ENCODE peak calls at places on chromosomes 16 and 17, in seven cellular contexts. C is tibial nerve, E is stomach, H is sigmoid colon, L is ovary, U is A549, J is GM12878. Q is an unnamed sample.

GRCh38 chr17:39667262-39668140 is 752 bp upstream of the PNMT start:
- DNase-seq in C (no peak), E (peak; percentile 57), H (no peak), L (no peak), U (no peak), J (no peak), Q (no peak)

GRCh38 chr16:583815-584591 is 5.9 kb upstream of the RAB40C start:
- DNase-seq in C (no peak), E (no peak), H (no peak), L (peak; percentile 38), U (peak; percentile 47), J (no peak), Q (no peak)

GRCh38 chr17:79837888-79838540 is 1.2 kb downstream of the CBX4 start:
- DNase-seq in C (no peak), E (no peak), H (no peak), L (peak; percentile 55), U (no peak), J (no peak), Q (no peak)

GRCh38 chr17:65268832-65269231 is 131.7 kb downstream of the RGS9 start:
- DNase-seq in C (no peak), E (no peak), H (no peak), L (no peak), U (no peak), J (no peak), Q (no peak)

GRCh38 chr17:21039839-21040575 is 2.8 kb downstream of the USP22 start:
- DNase-seq in C (no peak), E (no peak), H (peak; percentile 71), L (peak; percentile 56), U (peak; percentile 81), J (no peak), Q (no peak)

GRCh38 chr16:87463722-87464690 is 28.8 kb downstream of the ZCCHC14 start:
- DNase-seq in C (peak; percentile 44), E (no peak), H (no peak), L (no peak), U (no peak), J (no peak), Q (no peak)

GRCh38 chr16:8173111-8173644 is 417.1 kb downstream of the TMEM114 start:
- DNase-seq in C (peak; percentile 22), E (peak; percentile 71), H (no peak), L (no peak), U (peak; percentile 89), J (peak; percentile 2), Q (peak; percentile 62)

GRCh38 chr16:87740441-87740840 is 25.3 kb downstream of the KLHDC4 start:
- DNase-seq in C (no peak), E (no peak), H (no peak), L (no peak), U (no peak), J (no peak), Q (no peak)

GRCh38 chr16:89476811-89477261 is 13.5 kb downstream of the ANKRD11 start:
- DNase-seq in C (no peak), E (no peak), H (no peak), L (no peak), U (no peak), J (peak; percentile 62), Q (no peak)

GRCh38 chr16:56872863-56873391 is 7.9 kb downstream of the SLC12A3 start:
- DNase-seq in C (no peak), E (no peak), H (no peak), L (no peak), U (no peak), J (no peak), Q (no peak)

GRCh38 chr16:87669672-87670071 is 67.4 kb downstream of the JPH3 start:
- DNase-seq in C (no peak), E (no peak), H (no peak), L (no peak), U (no peak), J (no peak), Q (no peak)

GRCh38 chr16:86664518-86665318 is 86.4 kb downstream of the FOXL1 start:
- DNase-seq in C (no peak), E (peak; percentile 49), H (no peak), L (no peak), U (peak; percentile 95), J (peak; percentile 71), Q (peak; percentile 72)

GRCh38 chr17:68431661-68432071 is 25.6 kb downstream of the WIPI1 start:
- DNase-seq in C (no peak), E (no peak), H (no peak), L (no peak), U (peak; percentile 50), J (no peak), Q (peak; percentile 44)

GRCh38 chr17:21214777-21215541 is 998 bp upstream of the TMEM11 start:
- DNase-seq in C (no peak), E (no peak), H (peak; percentile 70), L (peak; percentile 48), U (no peak), J (no peak), Q (no peak)

GRCh38 chr16:27273670-27274522 is 5.3 kb upstream of the NSMCE1 start:
- DNase-seq in C (no peak), E (no peak), H (no peak), L (no peak), U (peak; percentile 87), J (no peak), Q (no peak)

GRCh38 chr16:16025214-16025968 is 76.0 kb downstream of the ABCC1 start:
- DNase-seq in C (peak; percentile 35), E (no peak), H (no peak), L (no peak), U (peak; percentile 64), J (no peak), Q (no peak)

GRCh38 chr17:67343237-67343636 is 23.1 kb downstream of the PSMD12 start:
- DNase-seq in C (no peak), E (no peak), H (no peak), L (no peak), U (no peak), J (no peak), Q (no peak)

GRCh38 chr16:54121084-54121483 is 165.5 kb downstream of the IRX3 start:
- DNase-seq in C (no peak), E (no peak), H (no peak), L (no peak), U (no peak), J (no peak), Q (no peak)

GRCh38 chr16:89268987-89269735 is 51.7 kb downstream of the ZNF778 start:
- DNase-seq in C (peak; percentile 65), E (no peak), H (no peak), L (peak; percentile 72), U (no peak), J (no peak), Q (no peak)

GRCh38 chr17:29719469-29719868 is 96.8 kb upstream of the CORO6 start:
- DNase-seq in C (no peak), E (no peak), H (no peak), L (no peak), U (no peak), J (no peak), Q (no peak)

GRCh38 chr17:29723283-29724047 is 100.8 kb upstream of the CORO6 start:
- DNase-seq in C (no peak), E (no peak), H (no peak), L (no peak), U (no peak), J (peak; percentile 74), Q (no peak)

GRCh38 chr17:29718446-29719039 is 95.8 kb upstream of the CORO6 start:
- DNase-seq in C (no peak), E (no peak), H (no peak), L (no peak), U (no peak), J (no peak), Q (no peak)

GRCh38 chr17:29720471-29720990 is 97.8 kb upstream of the CORO6 start:
- DNase-seq in C (no peak), E (no peak), H (no peak), L (no peak), U (no peak), J (no peak), Q (no peak)

GRCh38 chr17:29722411-29723198 is 99.9 kb upstream of the CORO6 start:
- DNase-seq in C (peak; percentile 67), E (no peak), H (peak; percentile 78), L (no peak), U (no peak), J (peak; percentile 96), Q (no peak)
- H3K4me3 ChIP-seq in C (no peak overlapping the region), E (no peak overlapping the region), H (no peak overlapping the region), L (peak overlapping the region; percentile 17), U (no peak overlapping the region), J (peak overlapping the region; percentile 53), Q (peak overlapping the region; percentile 11)

GRCh38 chr16:69411064-69411985 is 13.1 kb upstream of the CYB5B start:
- DNase-seq in C (no peak), E (no peak), H (no peak), L (no peak), U (no peak), J (no peak), Q (no peak)

GRCh38 chr16:69412287-69412686 is 12.1 kb upstream of the CYB5B start:
- DNase-seq in C (no peak), E (no peak), H (no peak), L (no peak), U (no peak), J (no peak), Q (no peak)

GRCh38 chr16:69408451-69408850 is 16.0 kb upstream of the CYB5B start:
- DNase-seq in C (no peak), E (peak; percentile 61), H (no peak), L (no peak), U (peak; percentile 88), J (no peak), Q (peak; percentile 72)

GRCh38 chr16:69407702-69408323 is 16.6 kb upstream of the CYB5B start:
- DNase-seq in C (no peak), E (no peak), H (no peak), L (no peak), U (no peak), J (no peak), Q (no peak)

DNA sequence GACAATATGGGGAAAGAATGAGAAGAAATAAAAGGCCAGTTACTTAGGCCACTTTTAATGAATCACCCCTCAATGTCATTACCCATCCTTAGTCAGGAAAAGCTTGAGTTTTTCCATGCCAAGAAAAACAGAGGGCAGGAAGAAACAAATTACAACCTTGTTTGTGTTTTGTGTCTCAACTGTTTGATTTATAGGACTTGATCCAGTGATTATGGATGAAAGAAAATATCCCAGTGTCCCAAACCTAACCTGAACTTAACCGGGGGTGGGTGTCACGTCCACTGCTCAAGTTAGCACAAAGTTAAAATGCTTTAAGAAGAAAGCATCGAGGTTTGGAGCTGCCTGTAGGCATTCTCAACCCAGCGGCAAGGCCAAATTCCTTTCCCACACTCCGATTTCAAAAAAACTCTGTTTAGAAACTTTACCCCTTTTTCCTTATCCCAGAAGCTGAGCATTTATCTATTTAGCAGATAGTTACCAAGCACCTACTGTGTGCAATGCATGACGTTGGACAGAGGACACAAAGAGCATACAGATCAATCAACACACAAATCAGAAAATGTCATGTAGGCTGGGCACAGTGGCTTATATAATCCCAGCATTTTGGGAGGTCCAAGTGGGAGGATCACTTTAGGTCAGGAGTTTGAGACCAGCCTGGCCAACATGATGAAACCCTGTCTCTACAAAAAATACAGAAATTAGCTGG is 14.0 kb upstream of the CYB5B start:
- DNase-seq in C (no peak), E (no peak), H (no peak), L (no peak), U (peak; percentile 80), J (no peak), Q (no peak)
- TF ChIP-seq EP300 in C (no peak), E (no peak), H (no peak), L (no peak), U (peak; percentile 67), J (no peak), Q (no peak)

GRCh38 chr16:2043296-2043979 is 4.2 kb downstream of the NTHL1 start:
- DNase-seq in C (no peak), E (no peak), H (no peak), L (no peak), U (no peak), J (no peak), Q (no peak)
- H3K4me3 ChIP-seq in C (no peak overlapping the region), E (no peak overlapping the region), H (no peak overlapping the region), L (no peak overlapping the region), U (no peak overlapping the region), J (no peak overlapping the region), Q (no peak overlapping the region)

GRCh38 chr16:85535352-85536072 is 77.6 kb upstream of the GSE1 start:
- DNase-seq in C (no peak), E (peak; percentile 42), H (peak; percentile 67), L (no peak), U (no peak), J (no peak), Q (no peak)
- TF ChIP-seq EP300 in C (no peak), E (no peak), H (no peak), L (no peak), U (no peak), J (no peak), Q (no peak)